ENCODE peak calls at places on chromosomes 13 and 19, in nine cellular contexts. Y is right cardiac atrium, T is GM04503, J is IMR-90, E is nucleus accumbens, P is PC-3, X is uterus, B is T-cell, Q is AML-193. I is an unnamed sample.

GRCh38 chr19:55042344-55042678 is 4.2 kb upstream of the GP6 start:
- DNase-seq in Y (no peak), T (no peak), J (no peak), E (no peak), P (no peak), X (no peak), B (no peak), Q (no peak), I (no peak)

GRCh38 chr13:43787998-43788397 is 1.2 kb upstream of the ENOX1 start:
- DNase-seq in Y (no peak), T (no peak), J (peak; percentile 52), E (no peak), P (peak; percentile 63), X (no peak), B (no peak), Q (no peak), I (no peak)

GRCh38 chr13:87677334-87678234 is 6.4 kb downstream of the SLITRK5 start:
- DNase-seq in Y (no peak), T (no peak), J (no peak), E (no peak), P (peak; percentile 14), X (no peak), B (no peak), Q (no peak), I (no peak)

GRCh38 chr13:46288570-46289259 is 77.0 kb downstream of the LRRC63 start:
- DNase-seq in Y (no peak), T (no peak), J (peak; percentile 22), E (no peak), P (peak; percentile 66), X (no peak), B (peak; percentile 17), Q (peak; percentile 85), I (peak; percentile 44)

GRCh38 chr13:87498681-87499080 is 172.5 kb upstream of the SLITRK5 start:
- DNase-seq in Y (no peak), T (no peak), J (peak; percentile 0), E (no peak), P (peak; percentile 30), X (no peak), B (no peak), Q (peak; percentile 13), I (peak; percentile 0)

GRCh38 chr13:100550433-100550832 is 38.2 kb downstream of the GGACT start:
- DNase-seq in Y (no peak), T (peak; percentile 42), J (peak; percentile 15), E (no peak), P (no peak), X (peak; percentile 56), B (no peak), Q (no peak), I (no peak)

GRCh38 chr13:40433577-40433976 is 232.9 kb downstream of the FOXO1 start:
- DNase-seq in Y (no peak), T (no peak), J (no peak), E (no peak), P (no peak), X (no peak), B (peak; percentile 36), Q (no peak), I (peak; percentile 20)

GRCh38 chr13:63481334-63481733 is 2065.7 kb upstream of the PCDH20 start:
- DNase-seq in Y (no peak), T (peak; percentile 9), J (peak; percentile 36), E (no peak), P (no peak), X (no peak), B (no peak), Q (no peak), I (no peak)

GRCh38 chr13:44667950-44668349 is 91.8 kb upstream of the TSC22D1 start:
- DNase-seq in Y (no peak), T (peak; percentile 73), J (peak; percentile 53), E (no peak), P (no peak), X (no peak), B (no peak), Q (no peak), I (no peak)

GRCh38 chr19:3409346-3410064 is 43.1 kb downstream of the NFIC start:
- DNase-seq in Y (peak; percentile 80), T (no peak), J (no peak), E (no peak), P (no peak), X (peak; percentile 65), B (no peak), Q (no peak), I (no peak)

GRCh38 chr13:114105351-114106225 is 26.8 kb downstream of the RASA3 start:
- DNase-seq in Y (no peak), T (no peak), J (no peak), E (no peak), P (no peak), X (peak; percentile 15), B (no peak), Q (no peak), I (no peak)

GRCh38 chr19:13396256-13397080 is 109.8 kb downstream of the CACNA1A start:
- DNase-seq in Y (peak; percentile 63), T (peak; percentile 41), J (peak; percentile 70), E (peak; percentile 13), P (peak; percentile 54), X (peak; percentile 14), B (no peak), Q (no peak), I (no peak)